ENCODE peak calls at places on chromosome X, in six cellular contexts. B is Calu3; N is neural progenitor cell; Y is stimulated activated CD8-positive, alpha-beta memory T cell treated with anti-CD3 and anti-CD28 coated beads, Interleukin-7, amount 100 ng/mL, for 1 hour; X is AG10803; I is anterior cingulate cortex. P is an unnamed sample.

GRCh38 chrX:41351923-41352322 is 18.0 kb downstream of the DDX3X start:
- DNase-seq in B (no peak), N (no peak), Y (no peak), X (no peak), I (no peak), P (peak; percentile 22)

GRCh38 chrX:46645614-46646013 is 72.0 kb downstream of the CHST7 start:
- DNase-seq in B (no peak), N (no peak), Y (no peak), X (no peak), I (no peak), P (no peak)

GRCh38 chrX:25068340-25068739 is 52.6 kb upstream of the ARX start:
- DNase-seq in B (no peak), N (no peak), Y (no peak), X (no peak), I (no peak), P (no peak)

GRCh38 chrX:46941341-46941740 is 29.1 kb downstream of the JADE3 start:
- DNase-seq in B (no peak), N (no peak), Y (no peak), X (peak; percentile 62), I (no peak), P (no peak)

GRCh38 chrX:12497832-12498591 is 293.2 kb upstream of the PRPS2 start:
- DNase-seq in B (peak; percentile 21), N (peak; percentile 47), Y (no peak), X (no peak), I (no peak), P (no peak)

GRCh38 chrX:97399400-97399799 is 515.7 kb downstream of the RPA4 start:
- DNase-seq in B (no peak), N (no peak), Y (no peak), X (peak; percentile 29), I (no peak), P (peak; percentile 45)

GRCh38 chrX:74535211-74535621 is 79.2 kb downstream of the RLIM start:
- DNase-seq in B (no peak), N (peak; percentile 69), Y (no peak), X (peak; percentile 70), I (no peak), P (peak; percentile 83)

GRCh38 chrX:101079736-101080135 is 1.1 kb downstream of the TMEM35A start:
- DNase-seq in B (no peak), N (peak; percentile 10), Y (no peak), X (no peak), I (no peak), P (no peak)

GRCh38 chrX:55818673-55819375 is 101.3 kb downstream of the RRAGB start:
- DNase-seq in B (no peak), N (no peak), Y (no peak), X (no peak), I (no peak), P (no peak)

GRCh38 chrX:13212191-13212651 is 107.6 kb downstream of the ATXN3L start:
- DNase-seq in B (no peak), N (peak; percentile 54), Y (no peak), X (peak; percentile 25), I (no peak), P (no peak)

GRCh38 chrX:77442728-77443127 is 4.5 kb upstream of the FGF16 start:
- DNase-seq in B (peak; percentile 63), N (no peak), Y (no peak), X (peak; percentile 67), I (no peak), P (peak; percentile 86)

GRCh38 chrX:41300758-41301437 is 33.1 kb upstream of the DDX3X start:
- DNase-seq in B (no peak), N (no peak), Y (no peak), X (peak; percentile 33), I (no peak), P (peak; percentile 48)

GRCh38 chrX:41308884-41309655 is 24.9 kb upstream of the DDX3X start:
- DNase-seq in B (no peak), N (no peak), Y (no peak), X (peak; percentile 22), I (no peak), P (peak; percentile 27)

GRCh38 chrX:105653891-105654290 is 168.4 kb upstream of the NRK start:
- DNase-seq in B (no peak), N (no peak), Y (no peak), X (no peak), I (no peak), P (peak; percentile 36)

GRCh38 chrX:39201305-39201990 is 400.2 kb downstream of the MID1IP1 start:
- DNase-seq in B (no peak), N (no peak), Y (no peak), X (no peak), I (no peak), P (no peak)

GRCh38 chrX:123884809-123885408 is 25.1 kb downstream of the XIAP start:
- DNase-seq in B (peak; percentile 42), N (peak; percentile 55), Y (no peak), X (peak; percentile 52), I (no peak), P (peak; percentile 52)

P was measured in foreskin fibroblast.